ENCODE peak calls at places on chromosomes 12 and 14, in four cellular contexts. One of them, this sample, is unnamed.

GRCh38 chr12:52631676-52632459 is 13.5 kb upstream of the KRT73 start:
- DNase-seq in skeletal muscle cell: no peak
- DNase-seq in nucleus accumbens: no peak
- DNase-seq in stimulated activated naive CD4-positive, alpha-beta T cell: no peak
- DNase-seq in this sample: no peak

GRCh38 chr12:73413974-73414373 is 1123.7 kb upstream of the ATXN7L3B start:
- DNase-seq in skeletal muscle cell: no peak
- DNase-seq in nucleus accumbens: no peak
- DNase-seq in stimulated activated naive CD4-positive, alpha-beta T cell: no peak
- DNase-seq in this sample: no peak

GRCh38 chr14:97368900-97369564 is 571.9 kb downstream of the VRK1 start:
- DNase-seq in skeletal muscle cell: no peak
- DNase-seq in nucleus accumbens: no peak
- DNase-seq in stimulated activated naive CD4-positive, alpha-beta T cell: no peak
- DNase-seq in this sample: no peak

GRCh38 chr14:93970967-93971634 is 5.3 kb downstream of the ASB2 start:
- DNase-seq in skeletal muscle cell: no peak
- DNase-seq in nucleus accumbens: no peak
- DNase-seq in stimulated activated naive CD4-positive, alpha-beta T cell: no peak
- DNase-seq in this sample: no peak

GRCh38 chr12:19553177-19553576 is 113.9 kb downstream of the AEBP2 start:
- DNase-seq in skeletal muscle cell: no peak
- DNase-seq in nucleus accumbens: no peak
- DNase-seq in stimulated activated naive CD4-positive, alpha-beta T cell: no peak
- DNase-seq in this sample: no peak

GRCh38 chr14:91418387-91419043 is 895 bp upstream of the CCDC88C start:
- DNase-seq in skeletal muscle cell: no peak
- DNase-seq in nucleus accumbens: peak; percentile 81
- DNase-seq in stimulated activated naive CD4-positive, alpha-beta T cell: peak; percentile 91
- DNase-seq in this sample: peak; percentile 73

GRCh38 chr12:67202344-67203012 is 66.7 kb upstream of the CAND1 start:
- DNase-seq in skeletal muscle cell: no peak
- DNase-seq in nucleus accumbens: no peak
- DNase-seq in stimulated activated naive CD4-positive, alpha-beta T cell: no peak
- DNase-seq in this sample: no peak

GRCh38 chr12:3256103-3256551 is 178.9 kb downstream of the TSPAN9 start:
- DNase-seq in skeletal muscle cell: no peak
- DNase-seq in nucleus accumbens: no peak
- DNase-seq in stimulated activated naive CD4-positive, alpha-beta T cell: no peak
- DNase-seq in this sample: no peak

GRCh38 chr14:63542231-63542999 is 762 bp downstream of the PPP2R5E start:
- DNase-seq in skeletal muscle cell: no peak
- DNase-seq in nucleus accumbens: peak; percentile 42
- DNase-seq in stimulated activated naive CD4-positive, alpha-beta T cell: peak; percentile 27
- DNase-seq in this sample: no peak

GRCh38 chr14:102980409-102980810 is 57.9 kb downstream of the AMN start:
- DNase-seq in skeletal muscle cell: no peak
- DNase-seq in nucleus accumbens: peak; percentile 27
- DNase-seq in stimulated activated naive CD4-positive, alpha-beta T cell: no peak
- DNase-seq in this sample: no peak

GRCh38 chr12:11171953-11172675 is 1.1 kb downstream of the SMIM10L1 start:
- DNase-seq in skeletal muscle cell: no peak
- DNase-seq in nucleus accumbens: no peak
- DNase-seq in stimulated activated naive CD4-positive, alpha-beta T cell: peak; percentile 35
- DNase-seq in this sample: no peak

GRCh38 chr14:91323031-91323430 is 78.5 kb upstream of the GPR68 start:
- DNase-seq in skeletal muscle cell: no peak
- DNase-seq in nucleus accumbens: no peak
- DNase-seq in stimulated activated naive CD4-positive, alpha-beta T cell: no peak
- DNase-seq in this sample: no peak

GRCh38 chr14:33782923-33783322 is 168.0 kb downstream of the EGLN3 start:
- DNase-seq in skeletal muscle cell: no peak
- DNase-seq in nucleus accumbens: no peak
- DNase-seq in stimulated activated naive CD4-positive, alpha-beta T cell: no peak
- DNase-seq in this sample: no peak

GRCh38 chr14:84894254-84894653 is 635.7 kb upstream of the FLRT2 start:
- DNase-seq in skeletal muscle cell: no peak
- DNase-seq in nucleus accumbens: no peak
- DNase-seq in stimulated activated naive CD4-positive, alpha-beta T cell: no peak
- DNase-seq in this sample: no peak

GRCh38 chr12:45343269-45344051 is 127.6 kb downstream of the ANO6 start:
- DNase-seq in skeletal muscle cell: no peak
- DNase-seq in nucleus accumbens: no peak
- DNase-seq in stimulated activated naive CD4-positive, alpha-beta T cell: no peak
- DNase-seq in this sample: no peak

This sample was measured in omental fat pad.